ENCODE peak calls at places on chromosomes 1 and 21, in six cellular contexts. J, A, Z, W, R and O are unnamed samples.

GRCh38 chr1:41362749-41363631 is 1.8 kb downstream of the FOXO6 start:
- DNase-seq in W (no peak), A (no peak), R (no peak), J (no peak), Z (no peak), O (no peak)

GRCh38 chr1:56872597-56872996 is 18.0 kb downstream of the C8A start:
- DNase-seq in J (peak), Z (peak), A (no peak), R (no peak), W (no peak), O (no peak)

GRCh38 chr1:234629026-234629425 is 19.0 kb upstream of the IRF2BP2 start:
- DNase-seq in R (no peak), J (no peak), A (no peak), Z (no peak), W (no peak), O (no peak)

GRCh38 chr1:72009756-72010441 is 272.4 kb downstream of the NEGR1 start:
- DNase-seq in A (no peak), Z (no peak), R (no peak), J (peak), W (no peak), O (no peak)

GRCh38 chr1:226643167-226643566 is 94.6 kb downstream of the STUM start:
- DNase-seq in J (peak), Z (peak), R (no peak), A (no peak), W (no peak), O (no peak)

GRCh38 chr1:230540416-230540815 is 101.9 kb upstream of the COG2 start:
- DNase-seq in Z (no peak), A (no peak), J (no peak), R (no peak), W (no peak), O (no peak)

GRCh38 chr1:192442736-192443135 is 125.9 kb downstream of the RGS21 start:
- DNase-seq in J (no peak), R (no peak), A (no peak), W (no peak), Z (no peak), O (no peak)

GRCh38 chr1:47688161-47688560 is 250.3 kb downstream of the FOXD2 start:
- DNase-seq in R (no peak), Z (no peak), J (no peak), A (peak), W (no peak), O (no peak)

GRCh38 chr1:67532452-67533216 is 102.4 kb upstream of the SERBP1 start:
- DNase-seq in W (peak), Z (peak), J (peak), A (no peak), R (peak), O (no peak)

GRCh38 chr1:155125946-155126493 is 1.7 kb upstream of the EFNA1 start:
- DNase-seq in W (peak), J (peak), R (peak), A (peak), Z (peak), O (no peak)

GRCh38 chr1:210536263-210536961 is 207.7 kb downstream of the HHAT start:
- DNase-seq in W (no peak), R (no peak), A (no peak), Z (no peak), J (no peak), O (no peak)

GRCh38 chr1:226738995-226739695 is at the start of gene ITPKB:
- DNase-seq in R (peak), A (peak), J (peak), Z (peak), W (peak), O (no peak)

GRCh38 chr1:181255270-181255929 is 166.9 kb downstream of the IER5 start:
- DNase-seq in R (no peak), A (no peak), J (peak), Z (peak), W (no peak), O (peak)

GRCh38 chr1:154866995-154867795 is 2.9 kb downstream of the KCNN3 start:
- DNase-seq in W (no peak), Z (peak), A (no peak), R (no peak), J (peak), O (no peak)

GRCh38 chr1:61640531-61641125 is 84.3 kb downstream of the TM2D1 start:
- DNase-seq in Z (no peak), W (no peak), R (no peak), A (no peak), J (no peak), O (no peak)

GRCh38 chr1:23809751-23810171 is 9.2 kb upstream of the GALE start:
- DNase-seq in Z (peak), W (peak), R (peak), J (peak), A (no peak), O (no peak)

GRCh38 chr1:31221072-31221471 is 18.6 kb downstream of the NKAIN1 start:
- DNase-seq in J (peak), Z (no peak), A (no peak), W (no peak), R (no peak), O (no peak)

GRCh38 chr1:92210701-92211100 is 7.0 kb upstream of the C1orf146 start:
- DNase-seq in J (peak), R (no peak), Z (peak), A (no peak), W (no peak), O (no peak)

GRCh38 chr21:32554832-32555436 is 30.4 kb downstream of the TCP10L start:
- DNase-seq in R (no peak), W (no peak), A (no peak), J (no peak), Z (no peak), O (no peak)

GRCh38 chr1:201260236-201260591 is 23.1 kb upstream of the PKP1 start:
- DNase-seq in Z (no peak), J (peak), R (peak), W (no peak), A (peak), O (no peak)

GRCh38 chr1:3016641-3017439 is 4.4 kb upstream of the ACTRT2 start:
- DNase-seq in R (no peak), J (no peak), A (peak), Z (no peak), W (no peak), O (no peak)

DNA sequence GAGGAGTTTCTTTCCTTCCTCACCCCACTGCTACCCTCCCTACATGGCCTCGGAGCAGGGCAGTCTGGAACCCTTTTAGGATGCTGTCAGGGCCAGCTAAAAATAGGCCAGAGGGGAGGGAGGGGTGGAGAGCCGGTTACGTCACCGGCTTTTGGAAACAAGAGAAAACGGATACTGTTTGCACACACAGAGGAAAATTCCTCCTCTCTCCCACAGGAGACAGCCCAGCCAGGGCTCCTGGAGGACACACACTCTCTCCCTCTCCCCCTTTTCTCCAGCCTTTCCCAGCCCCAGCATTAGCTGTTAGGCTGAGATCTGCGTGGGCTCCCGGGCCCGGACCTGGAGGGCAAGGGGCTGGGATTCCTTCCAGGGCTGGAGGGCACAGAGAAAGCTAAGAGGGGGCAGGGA is 20.0 kb upstream of the ALDH4A1 start:
- DNase-seq in W (peak), J (peak), Z (peak), R (peak), A (peak), O (no peak)
- TF ChIP-seq CTCF in W (no peak), J (no peak), Z (no peak), R (no peak), A (no peak), O (no peak)

GRCh38 chr1:99529002-99529401 is 116.9 kb upstream of the PALMD start:
- DNase-seq in A (no peak), Z (no peak), R (no peak), J (peak), W (no peak), O (no peak)

GRCh38 chr1:99525313-99525712 is 120.6 kb upstream of the PALMD start:
- DNase-seq in R (no peak), W (no peak), J (no peak), A (no peak), Z (no peak), O (no peak)

GRCh38 chr1:99527545-99527944 is 118.4 kb upstream of the PALMD start:
- DNase-seq in W (no peak), R (no peak), A (no peak), Z (no peak), J (no peak), O (no peak)

GRCh38 chr1:99531578-99532570 is 114.0 kb upstream of the PALMD start:
- DNase-seq in Z (no peak), J (no peak), R (no peak), W (no peak), A (no peak), O (no peak)

GRCh38 chr1:99527078-99527477 is 118.8 kb upstream of the PALMD start:
- DNase-seq in A (no peak), W (no peak), J (peak), Z (peak), R (no peak), O (no peak)
- TF ChIP-seq CTCF in A (no peak), W (no peak), J (peak), Z (peak), R (no peak), O (no peak)

GRCh38 chr1:32902535-32902920 is 1.3 kb upstream of the TMEM54 start:
- DNase-seq in A (no peak), R (no peak), Z (no peak), J (no peak), W (no peak), O (no peak)

GRCh38 chr1:32899586-32900296 is 1.4 kb downstream of the TMEM54 start:
- DNase-seq in W (no peak), J (no peak), A (peak), R (no peak), Z (no peak), O (no peak)

GRCh38 chr1:32901823-32902534 is 790 bp upstream of the TMEM54 start:
- DNase-seq in W (no peak), R (no peak), J (no peak), A (no peak), Z (no peak), O (no peak)

GRCh38 chr1:32900371-32900955 is 726 bp downstream of the TMEM54 start:
- DNase-seq in W (no peak), R (no peak), J (peak), A (no peak), Z (no peak), O (no peak)

DNA sequence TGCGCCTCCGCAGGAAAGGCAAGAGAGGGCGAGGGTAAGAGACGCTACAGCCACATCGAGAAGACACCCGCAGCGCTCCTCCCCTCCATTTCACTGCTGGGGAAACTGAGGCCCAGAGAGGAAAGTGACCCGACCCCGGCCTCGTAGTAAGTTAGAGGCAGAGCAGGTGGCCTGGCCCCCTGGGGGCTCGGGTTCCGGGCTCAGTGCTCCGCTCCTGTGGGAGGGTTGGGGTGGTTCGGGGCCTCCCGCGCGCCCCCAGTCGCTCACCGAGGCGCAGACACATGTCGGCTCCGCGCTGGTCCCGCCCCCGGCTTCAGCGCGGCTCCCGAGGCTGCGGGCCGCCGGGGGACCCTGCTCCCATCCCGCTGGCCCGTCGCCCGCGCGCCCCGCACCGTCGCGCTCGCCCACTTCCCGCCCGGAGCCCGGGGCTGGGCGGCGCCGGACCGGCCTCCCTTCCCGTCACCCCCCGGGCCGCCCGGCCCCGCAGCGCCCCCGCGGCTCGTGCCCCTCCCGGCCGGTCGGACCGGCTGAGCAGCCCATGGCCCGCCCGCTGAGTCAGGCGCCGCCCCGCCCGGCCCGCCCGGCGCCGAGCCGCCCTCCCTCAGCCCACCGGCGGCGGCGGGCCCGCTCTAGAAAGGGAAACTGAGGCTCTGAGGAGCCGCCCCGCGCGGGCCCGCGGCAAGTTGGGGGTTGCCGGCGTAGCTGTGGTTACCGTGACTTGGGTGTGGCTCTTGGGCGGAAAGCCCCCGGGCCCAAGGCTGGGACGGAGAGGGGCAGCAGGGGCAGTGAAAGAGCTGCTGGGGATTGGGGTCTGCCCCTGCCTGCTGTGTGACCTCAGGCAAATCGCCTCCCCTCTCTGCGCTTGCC is at the start of gene TMEM54:
- DNase-seq in A (peak), J (peak), W (peak), Z (peak), R (peak), O (no peak)
- TF ChIP-seq CTCF in A (no peak), J (no peak), W (no peak), Z (no peak), R (no peak), O (no peak)

DNA sequence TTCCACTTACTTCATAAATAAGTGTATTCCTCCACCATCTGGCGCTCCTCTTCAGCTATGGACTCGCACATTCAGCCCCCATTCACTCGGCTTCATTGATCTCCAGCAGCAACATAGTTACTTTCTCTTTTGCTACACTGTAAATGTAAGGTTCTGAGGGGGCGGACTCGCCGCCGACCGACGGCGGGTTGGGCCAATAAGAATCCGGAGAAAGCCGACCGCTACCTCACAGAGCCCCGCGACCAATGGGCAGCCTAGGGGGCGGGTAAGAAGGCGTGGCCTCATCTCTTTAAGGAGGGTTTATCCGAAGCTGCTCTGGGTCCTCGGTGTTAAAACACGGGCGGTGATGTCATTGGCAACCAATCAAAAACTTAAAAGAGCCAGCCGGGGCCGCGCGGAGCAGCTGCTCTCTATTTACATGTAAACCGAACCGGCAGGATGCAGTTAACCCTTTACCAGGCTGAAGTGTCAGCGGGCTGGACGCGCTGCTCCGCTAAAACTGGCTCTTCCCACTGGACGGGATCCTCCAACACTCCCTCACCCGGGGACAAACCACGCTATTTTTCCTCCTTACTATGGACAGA is at the start of gene DUSP10:
- DNase-seq in Z (peak), R (peak), A (peak), J (peak), W (peak), O (peak)
- TF ChIP-seq CTCF in Z (no peak), R (no peak), A (no peak), J (no peak), W (no peak), O (no peak)

DNA sequence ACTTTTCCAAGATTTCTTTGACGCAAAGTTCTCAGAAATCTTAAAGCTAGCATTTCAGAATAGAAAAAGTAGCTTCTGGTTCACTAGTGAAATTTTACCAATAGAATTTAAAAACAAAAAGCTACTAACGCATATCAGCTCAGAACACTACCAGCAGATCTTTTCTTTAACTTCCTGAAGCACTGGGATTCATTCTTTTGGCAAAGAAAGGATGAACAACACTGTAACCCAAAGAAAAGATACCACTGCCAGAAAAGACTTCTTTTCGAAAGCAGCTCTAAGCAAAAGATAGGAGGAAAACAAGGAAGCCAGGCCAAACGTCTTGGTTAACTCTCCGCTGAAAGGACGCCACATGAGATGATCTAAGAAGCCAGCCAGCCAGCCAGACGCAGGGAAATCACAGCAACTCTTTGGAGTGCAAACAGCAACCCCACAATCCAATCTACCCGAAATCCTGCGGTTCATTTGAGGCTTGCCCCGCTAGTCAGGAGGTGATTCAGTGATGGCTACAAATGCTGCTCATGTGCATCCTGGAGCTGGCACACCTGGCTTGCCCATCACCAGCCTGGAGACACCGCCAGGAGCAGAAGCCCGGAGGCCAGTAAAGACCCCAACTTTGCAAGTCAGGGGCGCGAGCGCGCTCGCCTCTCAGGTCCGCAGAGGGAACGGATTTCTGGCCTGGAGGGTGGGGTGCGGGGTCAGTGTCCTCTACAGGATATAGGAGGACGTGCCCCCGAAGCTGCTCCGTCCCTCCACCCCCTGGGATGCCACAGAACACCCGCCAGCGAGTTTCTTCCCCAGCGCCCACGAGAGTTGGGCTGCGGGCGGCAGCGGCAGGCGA is 812 bp downstream of the NBPF1 start:
- DNase-seq in Z (peak), J (peak), R (peak), A (peak), W (peak), O (peak)
- TF ChIP-seq CTCF in Z (no peak), J (no peak), R (no peak), A (no peak), W (no peak), O (no peak)

GRCh38 chr1:6547301-6547700 is 7.0 kb downstream of the NOL9 start:
- DNase-seq in W (no peak), A (no peak), R (no peak), J (peak), Z (peak), O (no peak)
- TF ChIP-seq CTCF in W (no peak), A (no peak), R (no peak), J (peak), Z (no peak), O (no peak)

GRCh38 chr1:165768513-165769394 is at the start of gene TMCO1:
- DNase-seq in A (peak), Z (peak), W (peak), R (peak), J (peak), O (peak)
- TF ChIP-seq CTCF in A (no peak), Z (peak), W (no peak), R (no peak), J (peak), O (no peak)